ENCODE peak calls at places on chromosomes 5 and 9, in nine cellular contexts. One of them, this sample, is unnamed.

GRCh38 chr5:34658023-34658422 is 1.9 kb downstream of the RAI14 start:
- DNase-seq in endothelial cell: no peak
- DNase-seq in hepatocyte: peak; percentile 21
- DNase-seq in AG10803: peak; percentile 44
- DNase-seq in psoas muscle: no peak
- DNase-seq in glutamatergic neuron: no peak
- DNase-seq in omental fat pad: no peak
- DNase-seq in choroid plexus epithelial cell: peak; percentile 64
- DNase-seq in fibroblast of pulmonary artery: peak; percentile 47
- DNase-seq in this sample: peak; percentile 4

GRCh38 chr5:173328896-173329369 is 719 bp upstream of the STC2 start:
- DNase-seq in endothelial cell: no peak
- DNase-seq in fibroblast of pulmonary artery: peak; percentile 62
- DNase-seq in psoas muscle: no peak
- DNase-seq in hepatocyte: peak; percentile 81
- DNase-seq in omental fat pad: no peak
- DNase-seq in AG10803: peak; percentile 82
- DNase-seq in choroid plexus epithelial cell: peak; percentile 64
- DNase-seq in glutamatergic neuron: no peak
- DNase-seq in this sample: peak; percentile 91

GRCh38 chr5:6383376-6383775 is 5.0 kb upstream of the MED10 start:
- DNase-seq in omental fat pad: no peak
- DNase-seq in choroid plexus epithelial cell: no peak
- DNase-seq in glutamatergic neuron: no peak
- DNase-seq in psoas muscle: no peak
- DNase-seq in fibroblast of pulmonary artery: no peak
- DNase-seq in hepatocyte: no peak
- DNase-seq in endothelial cell: no peak
- DNase-seq in AG10803: no peak
- DNase-seq in this sample: no peak

GRCh38 chr5:127029513-127030258 is 672 bp downstream of the MARCHF3 start:
- DNase-seq in AG10803: peak; percentile 59
- DNase-seq in fibroblast of pulmonary artery: peak; percentile 74
- DNase-seq in psoas muscle: peak; percentile 48
- DNase-seq in choroid plexus epithelial cell: peak; percentile 69
- DNase-seq in hepatocyte: peak; percentile 75
- DNase-seq in endothelial cell: peak; percentile 64
- DNase-seq in glutamatergic neuron: peak; percentile 66
- DNase-seq in omental fat pad: no peak
- DNase-seq in this sample: peak; percentile 75

GRCh38 chr9:134594376-134594941 is 47.1 kb upstream of the COL5A1 start:
- DNase-seq in AG10803: no peak
- DNase-seq in choroid plexus epithelial cell: no peak
- DNase-seq in hepatocyte: no peak
- DNase-seq in omental fat pad: no peak
- DNase-seq in glutamatergic neuron: no peak
- DNase-seq in endothelial cell: peak; percentile 1
- DNase-seq in psoas muscle: no peak
- DNase-seq in fibroblast of pulmonary artery: no peak
- DNase-seq in this sample: no peak

GRCh38 chr9:18658764-18659705 is 185.1 kb downstream of the ADAMTSL1 start:
- DNase-seq in AG10803: peak; percentile 85
- DNase-seq in psoas muscle: no peak
- DNase-seq in hepatocyte: no peak
- DNase-seq in fibroblast of pulmonary artery: peak; percentile 80
- DNase-seq in endothelial cell: no peak
- DNase-seq in glutamatergic neuron: no peak
- DNase-seq in omental fat pad: no peak
- DNase-seq in choroid plexus epithelial cell: peak; percentile 71
- DNase-seq in this sample: peak; percentile 64

GRCh38 chr9:20242767-20243166 is 379.5 kb downstream of the MLLT3 start:
- DNase-seq in choroid plexus epithelial cell: no peak
- DNase-seq in omental fat pad: no peak
- DNase-seq in psoas muscle: no peak
- DNase-seq in endothelial cell: no peak
- DNase-seq in hepatocyte: no peak
- DNase-seq in fibroblast of pulmonary artery: no peak
- DNase-seq in AG10803: no peak
- DNase-seq in glutamatergic neuron: no peak
- DNase-seq in this sample: no peak

GRCh38 chr9:84669293-84670105 is at the start of gene NTRK2:
- DNase-seq in choroid plexus epithelial cell: no peak
- DNase-seq in omental fat pad: no peak
- DNase-seq in glutamatergic neuron: peak; percentile 73
- DNase-seq in fibroblast of pulmonary artery: peak; percentile 12
- DNase-seq in AG10803: no peak
- DNase-seq in hepatocyte: peak; percentile 36
- DNase-seq in psoas muscle: peak; percentile 34
- DNase-seq in endothelial cell: peak; percentile 53
- DNase-seq in this sample: peak; percentile 6

GRCh38 chr9:89915187-89915586 is 310.4 kb downstream of the GADD45G start:
- DNase-seq in endothelial cell: no peak
- DNase-seq in hepatocyte: no peak
- DNase-seq in glutamatergic neuron: no peak
- DNase-seq in AG10803: no peak
- DNase-seq in psoas muscle: no peak
- DNase-seq in omental fat pad: no peak
- DNase-seq in fibroblast of pulmonary artery: no peak
- DNase-seq in choroid plexus epithelial cell: no peak
- DNase-seq in this sample: no peak

GRCh38 chr5:8208307-8208706 is 339.4 kb downstream of the MTRR start:
- DNase-seq in hepatocyte: no peak
- DNase-seq in psoas muscle: no peak
- DNase-seq in choroid plexus epithelial cell: no peak
- DNase-seq in endothelial cell: no peak
- DNase-seq in glutamatergic neuron: no peak
- DNase-seq in fibroblast of pulmonary artery: no peak
- DNase-seq in omental fat pad: no peak
- DNase-seq in AG10803: no peak
- DNase-seq in this sample: no peak

GRCh38 chr9:136769710-136770191 is 5.4 kb upstream of the LCN15 start:
- DNase-seq in endothelial cell: peak; percentile 72
- DNase-seq in omental fat pad: no peak
- DNase-seq in glutamatergic neuron: peak; percentile 85
- DNase-seq in psoas muscle: no peak
- DNase-seq in fibroblast of pulmonary artery: no peak
- DNase-seq in AG10803: no peak
- DNase-seq in hepatocyte: no peak
- DNase-seq in choroid plexus epithelial cell: peak; percentile 21
- DNase-seq in this sample: peak; percentile 13

GRCh38 chr5:125042243-125042887 is 295.9 kb upstream of the ZNF608 start:
- DNase-seq in AG10803: peak; percentile 80
- DNase-seq in hepatocyte: no peak
- DNase-seq in fibroblast of pulmonary artery: peak; percentile 49
- DNase-seq in choroid plexus epithelial cell: peak; percentile 28
- DNase-seq in glutamatergic neuron: no peak
- DNase-seq in omental fat pad: no peak
- DNase-seq in psoas muscle: no peak
- DNase-seq in endothelial cell: no peak
- DNase-seq in this sample: peak; percentile 20

GRCh38 chr9:129464972-129465833 is 155.7 kb downstream of the C9orf50 start:
- DNase-seq in AG10803: no peak
- DNase-seq in hepatocyte: no peak
- DNase-seq in endothelial cell: no peak
- DNase-seq in choroid plexus epithelial cell: peak; percentile 60
- DNase-seq in fibroblast of pulmonary artery: peak; percentile 38
- DNase-seq in glutamatergic neuron: no peak
- DNase-seq in psoas muscle: peak; percentile 50
- DNase-seq in omental fat pad: no peak
- DNase-seq in this sample: peak; percentile 51

GRCh38 chr5:139137703-139138102 is 60.5 kb downstream of the SIL1 start:
- DNase-seq in fibroblast of pulmonary artery: peak; percentile 72
- DNase-seq in endothelial cell: peak; percentile 12
- DNase-seq in glutamatergic neuron: no peak
- DNase-seq in psoas muscle: peak; percentile 30
- DNase-seq in choroid plexus epithelial cell: peak; percentile 72
- DNase-seq in hepatocyte: no peak
- DNase-seq in omental fat pad: no peak
- DNase-seq in AG10803: peak; percentile 53
- DNase-seq in this sample: peak; percentile 68

GRCh38 chr5:170297589-170298462 is at the start of gene LCP2:
- DNase-seq in psoas muscle: no peak
- DNase-seq in endothelial cell: no peak
- DNase-seq in hepatocyte: no peak
- DNase-seq in AG10803: no peak
- DNase-seq in omental fat pad: no peak
- DNase-seq in choroid plexus epithelial cell: no peak
- DNase-seq in glutamatergic neuron: no peak
- DNase-seq in fibroblast of pulmonary artery: no peak
- DNase-seq in this sample: no peak

GRCh38 chr9:85569988-85570387 is 171.8 kb downstream of the AGTPBP1 start:
- DNase-seq in omental fat pad: no peak
- DNase-seq in hepatocyte: peak; percentile 4
- DNase-seq in choroid plexus epithelial cell: peak; percentile 66
- DNase-seq in fibroblast of pulmonary artery: peak; percentile 60
- DNase-seq in AG10803: peak; percentile 47
- DNase-seq in psoas muscle: no peak
- DNase-seq in endothelial cell: no peak
- DNase-seq in glutamatergic neuron: no peak
- DNase-seq in this sample: peak; percentile 76

GRCh38 chr5:87029951-87030350 is 237.7 kb upstream of the RASA1 start:
- DNase-seq in glutamatergic neuron: no peak
- DNase-seq in psoas muscle: no peak
- DNase-seq in fibroblast of pulmonary artery: no peak
- DNase-seq in omental fat pad: no peak
- DNase-seq in endothelial cell: no peak
- DNase-seq in AG10803: no peak
- DNase-seq in hepatocyte: peak; percentile 15
- DNase-seq in choroid plexus epithelial cell: no peak
- DNase-seq in this sample: no peak

GRCh38 chr5:141234109-141234508 is 11.0 kb downstream of the PCDHB14 start:
- DNase-seq in choroid plexus epithelial cell: peak; percentile 2
- DNase-seq in AG10803: peak; percentile 5
- DNase-seq in omental fat pad: no peak
- DNase-seq in endothelial cell: no peak
- DNase-seq in fibroblast of pulmonary artery: peak; percentile 36
- DNase-seq in psoas muscle: no peak
- DNase-seq in glutamatergic neuron: no peak
- DNase-seq in hepatocyte: no peak
- DNase-seq in this sample: no peak
- TF ChIP-seq CTCF in choroid plexus epithelial cell: peak; percentile 18
- TF ChIP-seq CTCF in AG10803: peak; percentile 21
- TF ChIP-seq CTCF in omental fat pad: no peak
- TF ChIP-seq CTCF in endothelial cell: no peak
- TF ChIP-seq CTCF in fibroblast of pulmonary artery: peak; percentile 31
- TF ChIP-seq CTCF in psoas muscle: no peak
- TF ChIP-seq CTCF in glutamatergic neuron: no peak
- TF ChIP-seq CTCF in hepatocyte: no peak
- TF ChIP-seq CTCF in this sample: no peak

GRCh38 chr5:169149317-169149716 is 151.6 kb downstream of the SLIT3 start:
- DNase-seq in choroid plexus epithelial cell: no peak
- DNase-seq in glutamatergic neuron: no peak
- DNase-seq in endothelial cell: peak; percentile 15
- DNase-seq in omental fat pad: no peak
- DNase-seq in AG10803: no peak
- DNase-seq in hepatocyte: no peak
- DNase-seq in fibroblast of pulmonary artery: no peak
- DNase-seq in psoas muscle: no peak
- DNase-seq in this sample: no peak
- TF ChIP-seq CTCF in choroid plexus epithelial cell: peak; percentile 29
- TF ChIP-seq CTCF in glutamatergic neuron: peak; percentile 29
- TF ChIP-seq CTCF in endothelial cell: peak; percentile 26
- TF ChIP-seq CTCF in omental fat pad: no peak
- TF ChIP-seq CTCF in AG10803: peak; percentile 34
- TF ChIP-seq CTCF in hepatocyte: peak; percentile 32
- TF ChIP-seq CTCF in fibroblast of pulmonary artery: peak; percentile 27
- TF ChIP-seq CTCF in psoas muscle: no peak
- TF ChIP-seq CTCF in this sample: no peak

DNA sequence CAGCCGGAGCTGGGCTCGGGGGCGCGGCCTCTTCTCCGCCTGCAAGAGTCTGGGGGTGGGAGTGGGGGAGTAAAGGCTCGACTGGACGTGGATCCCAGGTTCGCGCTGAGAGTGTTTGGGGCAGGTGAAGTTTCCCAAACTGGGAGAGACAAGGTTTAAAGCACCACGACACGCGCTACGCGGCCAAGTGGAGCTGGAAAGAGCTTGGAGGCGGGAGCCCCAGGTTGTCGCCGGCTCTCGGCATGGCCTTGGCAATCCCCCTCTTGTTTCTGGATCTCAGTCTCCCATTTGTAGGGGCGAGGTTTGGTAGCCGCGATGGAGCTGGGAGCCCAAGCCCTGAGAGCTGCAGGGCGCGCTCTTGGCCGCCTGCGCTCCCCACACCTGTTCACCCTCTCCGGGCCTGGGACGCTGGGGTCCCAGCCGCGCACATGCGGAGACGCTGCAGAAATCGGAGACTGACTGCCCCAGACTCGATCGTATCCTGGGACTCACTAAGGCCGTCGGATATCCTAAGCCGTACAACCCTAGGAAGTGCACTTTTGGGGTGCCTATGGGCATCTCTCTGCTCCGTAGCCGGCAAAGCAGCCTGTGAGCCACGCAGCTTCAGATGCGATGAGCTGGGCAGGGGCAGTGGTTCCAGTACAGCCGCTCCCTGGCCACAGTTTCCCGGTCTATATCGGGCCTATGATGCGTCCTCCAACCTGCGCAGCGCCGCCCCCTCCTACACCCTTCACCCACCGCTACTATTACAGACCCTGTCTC is 937 bp downstream of the TMOD1 start:
- DNase-seq in hepatocyte: peak; percentile 23
- DNase-seq in omental fat pad: no peak
- DNase-seq in endothelial cell: no peak
- DNase-seq in psoas muscle: peak; percentile 51
- DNase-seq in AG10803: no peak
- DNase-seq in fibroblast of pulmonary artery: no peak
- DNase-seq in choroid plexus epithelial cell: no peak
- DNase-seq in glutamatergic neuron: peak; percentile 27
- DNase-seq in this sample: no peak
- TF ChIP-seq CTCF in hepatocyte: no peak
- TF ChIP-seq CTCF in omental fat pad: no peak
- TF ChIP-seq CTCF in endothelial cell: no peak
- TF ChIP-seq CTCF in psoas muscle: no peak
- TF ChIP-seq CTCF in AG10803: no peak
- TF ChIP-seq CTCF in fibroblast of pulmonary artery: no peak
- TF ChIP-seq CTCF in choroid plexus epithelial cell: no peak
- TF ChIP-seq CTCF in glutamatergic neuron: no peak
- TF ChIP-seq CTCF in this sample: no peak

GRCh38 chr5:153151558-153151957 is 338.9 kb upstream of the GRIA1 start:
- DNase-seq in hepatocyte: no peak
- DNase-seq in psoas muscle: no peak
- DNase-seq in omental fat pad: no peak
- DNase-seq in fibroblast of pulmonary artery: no peak
- DNase-seq in endothelial cell: no peak
- DNase-seq in AG10803: no peak
- DNase-seq in choroid plexus epithelial cell: no peak
- DNase-seq in glutamatergic neuron: no peak
- DNase-seq in this sample: no peak

GRCh38 chr5:153153086-153153485 is 337.4 kb upstream of the GRIA1 start:
- DNase-seq in choroid plexus epithelial cell: peak; percentile 7
- DNase-seq in omental fat pad: no peak
- DNase-seq in hepatocyte: no peak
- DNase-seq in fibroblast of pulmonary artery: peak; percentile 27
- DNase-seq in endothelial cell: no peak
- DNase-seq in glutamatergic neuron: no peak
- DNase-seq in psoas muscle: no peak
- DNase-seq in AG10803: peak; percentile 85
- DNase-seq in this sample: peak; percentile 59

GRCh38 chr5:153148624-153148976 is 341.9 kb upstream of the GRIA1 start:
- DNase-seq in fibroblast of pulmonary artery: no peak
- DNase-seq in omental fat pad: no peak
- DNase-seq in hepatocyte: no peak
- DNase-seq in psoas muscle: no peak
- DNase-seq in choroid plexus epithelial cell: no peak
- DNase-seq in glutamatergic neuron: no peak
- DNase-seq in AG10803: no peak
- DNase-seq in endothelial cell: no peak
- DNase-seq in this sample: no peak

GRCh38 chr5:153147891-153148623 is 342.4 kb upstream of the GRIA1 start:
- DNase-seq in AG10803: peak; percentile 76
- DNase-seq in psoas muscle: no peak
- DNase-seq in choroid plexus epithelial cell: peak; percentile 51
- DNase-seq in glutamatergic neuron: peak; percentile 17
- DNase-seq in endothelial cell: peak; percentile 14
- DNase-seq in fibroblast of pulmonary artery: peak; percentile 71
- DNase-seq in omental fat pad: no peak
- DNase-seq in hepatocyte: peak; percentile 79
- DNase-seq in this sample: peak; percentile 82
- TF ChIP-seq CTCF in AG10803: peak; percentile 79
- TF ChIP-seq CTCF in psoas muscle: no peak
- TF ChIP-seq CTCF in choroid plexus epithelial cell: peak; percentile 52
- TF ChIP-seq CTCF in glutamatergic neuron: peak; percentile 70
- TF ChIP-seq CTCF in endothelial cell: peak; percentile 55
- TF ChIP-seq CTCF in fibroblast of pulmonary artery: peak; percentile 79
- TF ChIP-seq CTCF in omental fat pad: no peak
- TF ChIP-seq CTCF in hepatocyte: peak; percentile 75
- TF ChIP-seq CTCF in this sample: peak; percentile 87

This sample was measured in MCF 10A.